ENCODE peak calls at places on chromosomes 2 and 18, in six cellular contexts. W is choroid plexus epithelial cell; K is NCI-H446; Q is kidney; T is activated CD4-positive, alpha-beta T cell treated with anti-CD3 and anti-CD28 coated beads for 36 hours; O is omental fat pad. M is an unnamed sample.

GRCh38 chr2:24410976-24411375 is 50.6 kb upstream of the ITSN2 start:
- DNase-seq in T (no peak), O (no peak), K (no peak), W (no peak), Q (no peak), M (no peak)

GRCh38 chr18:76524900-76525698 is 30.1 kb upstream of the ZNF516 start:
- DNase-seq in O (no peak), W (peak; percentile 84), Q (peak; percentile 35), T (no peak), K (no peak), M (no peak)

GRCh38 chr2:206211657-206212255 is 52.1 kb downstream of the EEF1B2 start:
- DNase-seq in Q (no peak), K (no peak), W (peak; percentile 50), T (no peak), O (no peak), M (no peak)

GRCh38 chr2:172454404-172455120 is 27.2 kb downstream of the ITGA6 start:
- DNase-seq in O (no peak), W (no peak), T (no peak), K (no peak), Q (no peak), M (no peak)

GRCh38 chr2:58535994-58536393 is 294.9 kb upstream of the FANCL start:
- DNase-seq in K (no peak), Q (no peak), O (no peak), T (no peak), W (no peak), M (no peak)

GRCh38 chr18:57542801-57543427 is 43.6 kb downstream of the FECH start:
- DNase-seq in Q (no peak), K (no peak), O (no peak), T (no peak), W (peak; percentile 55), M (no peak)

GRCh38 chr18:26656944-26657536 is 108.7 kb upstream of the KCTD1 start:
- DNase-seq in T (peak; percentile 32), K (no peak), W (peak; percentile 70), O (peak; percentile 28), Q (peak; percentile 91), M (peak; percentile 71)

GRCh38 chr2:32945286-32945685 is 1.5 kb upstream of the LTBP1 start:
- DNase-seq in Q (no peak), K (no peak), W (no peak), T (no peak), O (no peak), M (no peak)

GRCh38 chr2:36607947-36608346 is 10.0 kb upstream of the FEZ2 start:
- DNase-seq in K (no peak), W (no peak), O (no peak), T (no peak), Q (no peak), M (no peak)

GRCh38 chr2:227876536-227876882 is 5.1 kb downstream of the DAW1 start:
- DNase-seq in T (no peak), Q (no peak), O (no peak), W (no peak), K (no peak), M (no peak)

GRCh38 chr18:31246460-31246859 is 71.5 kb upstream of the DSG1 start:
- DNase-seq in Q (no peak), W (no peak), T (no peak), O (no peak), K (no peak), M (no peak)

GRCh38 chr2:105325389-105325963 is 4.1 kb downstream of the TGFBRAP1 start:
- DNase-seq in K (no peak), W (peak; percentile 78), O (no peak), T (no peak), Q (no peak), M (no peak)

GRCh38 chr2:71811726-71812125 is 335.9 kb downstream of the CYP26B1 start:
- DNase-seq in Q (no peak), K (no peak), W (no peak), O (no peak), T (no peak), M (peak; percentile 46)

GRCh38 chr2:137964066-137964858 is at the start of gene HNMT:
- DNase-seq in W (peak; percentile 90), T (no peak), O (no peak), Q (peak; percentile 75), K (no peak), M (peak; percentile 73)

GRCh38 chr2:130252880-130253645 is 54.8 kb upstream of the TUBA3E start:
- DNase-seq in W (peak; percentile 31), K (no peak), T (no peak), Q (peak; percentile 51), O (no peak), M (no peak)

GRCh38 chr18:3594760-3595241 is 144.8 kb downstream of the TGIF1 start:
- DNase-seq in O (no peak), K (no peak), Q (no peak), W (peak; percentile 44), T (peak; percentile 56), M (no peak)

GRCh38 chr2:134375935-134376334 is 122.1 kb downstream of the MGAT5 start:
- DNase-seq in T (no peak), Q (no peak), O (no peak), K (peak; percentile 48), W (peak; percentile 83), M (no peak)

GRCh38 chr2:40403233-40403841 is 48.6 kb downstream of the SLC8A1 start:
- DNase-seq in K (no peak), T (no peak), O (no peak), W (peak; percentile 91), Q (no peak), M (no peak)

GRCh38 chr2:150165988-150166965 is 321.2 kb downstream of the RND3 start:
- DNase-seq in Q (no peak), T (no peak), K (no peak), W (no peak), O (no peak), M (no peak)

GRCh38 chr2:47073641-47074040 is 81.5 kb downstream of the STPG4 start:
- DNase-seq in T (no peak), W (no peak), K (no peak), O (no peak), Q (peak; percentile 67), M (no peak)

GRCh38 chr2:151945186-151945585 is 117.0 kb upstream of the ARL5A start:
- DNase-seq in W (no peak), T (no peak), Q (no peak), O (no peak), K (no peak), M (no peak)

GRCh38 chr18:66872277-66872676 is 268.4 kb upstream of the CDH19 start:
- DNase-seq in T (no peak), O (no peak), K (no peak), Q (no peak), W (peak; percentile 24), M (no peak)

GRCh38 chr2:207902822-207903221 is 122.5 kb downstream of the PLEKHM3 start:
- DNase-seq in O (no peak), T (no peak), K (no peak), W (peak; percentile 28), Q (no peak), M (no peak)

GRCh38 chr2:30459140-30459539 is 12.1 kb downstream of the LCLAT1 start:
- DNase-seq in W (no peak), T (no peak), O (no peak), Q (no peak), K (no peak), M (no peak)

GRCh38 chr2:55489467-55490062 is 30.0 kb upstream of the CFAP36 start:
- DNase-seq in T (no peak), W (no peak), Q (no peak), K (no peak), O (no peak), M (no peak)

GRCh38 chr2:12923907-12924610 is 207.3 kb downstream of the TRIB2 start:
- DNase-seq in W (peak; percentile 47), O (no peak), T (no peak), K (no peak), Q (no peak), M (no peak)

GRCh38 chr2:167177196-167177595 is 288.9 kb downstream of the XIRP2 start:
- DNase-seq in K (no peak), Q (no peak), O (no peak), T (no peak), W (peak; percentile 55), M (no peak)

M was measured in right atrium auricular region.